ENCODE peak calls at places on chromosomes 7 and 10, in six cellular contexts. One of them, this sample, is unnamed.

GRCh38 chr10:3048114-3049019 is 19.0 kb upstream of the PFKP start:
- DNase-seq in esophagus squamous epithelium: no peak
- DNase-seq in astrocyte: peak; percentile 50
- DNase-seq in ovary: no peak
- DNase-seq in tibial nerve: no peak
- DNase-seq in tibial artery: peak; percentile 90
- DNase-seq in this sample: peak; percentile 79

GRCh38 chr7:19404912-19405329 is 259.7 kb upstream of the FERD3L start:
- DNase-seq in esophagus squamous epithelium: no peak
- DNase-seq in astrocyte: peak; percentile 100
- DNase-seq in tibial nerve: no peak
- DNase-seq in ovary: no peak
- DNase-seq in tibial artery: no peak
- DNase-seq in this sample: no peak

GRCh38 chr10:34739915-34740314 is 75.2 kb downstream of the PARD3 start:
- DNase-seq in ovary: peak; percentile 76
- DNase-seq in tibial nerve: no peak
- DNase-seq in tibial artery: no peak
- DNase-seq in esophagus squamous epithelium: no peak
- DNase-seq in astrocyte: peak; percentile 91
- DNase-seq in this sample: no peak

GRCh38 chr10:37765216-37765615 is 92.2 kb downstream of the ZNF248 start:
- DNase-seq in tibial nerve: no peak
- DNase-seq in astrocyte: no peak
- DNase-seq in ovary: no peak
- DNase-seq in tibial artery: no peak
- DNase-seq in esophagus squamous epithelium: no peak
- DNase-seq in this sample: no peak

GRCh38 chr7:27933691-27934565 is 194.0 kb downstream of the TAX1BP1 start:
- DNase-seq in esophagus squamous epithelium: no peak
- DNase-seq in tibial artery: no peak
- DNase-seq in ovary: no peak
- DNase-seq in tibial nerve: no peak
- DNase-seq in astrocyte: peak; percentile 36
- DNase-seq in this sample: no peak

GRCh38 chr10:46550076-46550790 is 6.2 kb downstream of the GPRIN2 start:
- DNase-seq in astrocyte: no peak
- DNase-seq in tibial artery: peak; percentile 70
- DNase-seq in tibial nerve: peak; percentile 13
- DNase-seq in ovary: peak; percentile 19
- DNase-seq in esophagus squamous epithelium: no peak
- DNase-seq in this sample: peak; percentile 8

GRCh38 chr10:79079490-79080355 is 11.0 kb downstream of the ZMIZ1 start:
- DNase-seq in esophagus squamous epithelium: no peak
- DNase-seq in ovary: peak; percentile 58
- DNase-seq in tibial artery: peak; percentile 77
- DNase-seq in astrocyte: peak; percentile 68
- DNase-seq in tibial nerve: no peak
- DNase-seq in this sample: no peak

GRCh38 chr7:47444376-47445098 is 137.4 kb downstream of the TNS3 start:
- DNase-seq in astrocyte: no peak
- DNase-seq in esophagus squamous epithelium: no peak
- DNase-seq in tibial artery: peak; percentile 66
- DNase-seq in tibial nerve: no peak
- DNase-seq in ovary: no peak
- DNase-seq in this sample: no peak

GRCh38 chr7:71612892-71613291 is 480.9 kb downstream of the GALNT17 start:
- DNase-seq in esophagus squamous epithelium: no peak
- DNase-seq in tibial artery: no peak
- DNase-seq in ovary: peak; percentile 50
- DNase-seq in tibial nerve: no peak
- DNase-seq in astrocyte: no peak
- DNase-seq in this sample: no peak

GRCh38 chr10:76281704-76282103 is 850.3 kb downstream of the LRMDA start:
- DNase-seq in ovary: no peak
- DNase-seq in tibial nerve: no peak
- DNase-seq in esophagus squamous epithelium: no peak
- DNase-seq in astrocyte: no peak
- DNase-seq in tibial artery: no peak
- DNase-seq in this sample: no peak

GRCh38 chr7:40918701-40919271 is 784.0 kb downstream of the SUGCT start:
- DNase-seq in tibial nerve: no peak
- DNase-seq in ovary: no peak
- DNase-seq in astrocyte: peak; percentile 96
- DNase-seq in tibial artery: no peak
- DNase-seq in esophagus squamous epithelium: no peak
- DNase-seq in this sample: no peak

GRCh38 chr7:79982151-79982770 is 152.4 kb upstream of the GNAI1 start:
- DNase-seq in esophagus squamous epithelium: no peak
- DNase-seq in tibial nerve: no peak
- DNase-seq in astrocyte: peak; percentile 57
- DNase-seq in ovary: no peak
- DNase-seq in tibial artery: no peak
- DNase-seq in this sample: no peak

GRCh38 chr10:102627446-102628293 is 16.6 kb upstream of the TRIM8 start:
- DNase-seq in esophagus squamous epithelium: no peak
- DNase-seq in tibial nerve: no peak
- DNase-seq in astrocyte: peak; percentile 57
- DNase-seq in ovary: peak; percentile 66
- DNase-seq in tibial artery: peak; percentile 80
- DNase-seq in this sample: no peak

GRCh38 chr7:32670105-32670504 is 174.8 kb downstream of the AVL9 start:
- DNase-seq in esophagus squamous epithelium: no peak
- DNase-seq in tibial artery: no peak
- DNase-seq in tibial nerve: no peak
- DNase-seq in astrocyte: peak; percentile 67
- DNase-seq in ovary: no peak
- DNase-seq in this sample: no peak

GRCh38 chr10:110456523-110457091 is 41.1 kb upstream of the DUSP5 start:
- DNase-seq in astrocyte: peak; percentile 42
- DNase-seq in tibial artery: no peak
- DNase-seq in ovary: no peak
- DNase-seq in esophagus squamous epithelium: no peak
- DNase-seq in tibial nerve: no peak
- DNase-seq in this sample: no peak

GRCh38 chr10:121617176-121617575 is 18.9 kb upstream of the FGFR2 start:
- DNase-seq in esophagus squamous epithelium: no peak
- DNase-seq in tibial nerve: no peak
- DNase-seq in tibial artery: no peak
- DNase-seq in astrocyte: no peak
- DNase-seq in ovary: no peak
- DNase-seq in this sample: no peak

GRCh38 chr10:75211007-75211735 is 575 bp downstream of the VDAC2 start:
- DNase-seq in tibial nerve: no peak
- DNase-seq in astrocyte: peak; percentile 60
- DNase-seq in tibial artery: no peak
- DNase-seq in ovary: no peak
- DNase-seq in esophagus squamous epithelium: no peak
- DNase-seq in this sample: no peak

GRCh38 chr10:86165666-86166065 is 200.9 kb downstream of the GRID1 start:
- DNase-seq in esophagus squamous epithelium: no peak
- DNase-seq in tibial artery: peak; percentile 37
- DNase-seq in tibial nerve: no peak
- DNase-seq in astrocyte: no peak
- DNase-seq in ovary: no peak
- DNase-seq in this sample: peak; percentile 47

GRCh38 chr10:18607503-18607902 is 43.9 kb downstream of the NSUN6 start:
- DNase-seq in tibial nerve: no peak
- DNase-seq in ovary: peak; percentile 35
- DNase-seq in astrocyte: peak; percentile 85
- DNase-seq in esophagus squamous epithelium: no peak
- DNase-seq in tibial artery: no peak
- DNase-seq in this sample: no peak

GRCh38 chr10:107701947-107702346 is 537.4 kb upstream of the SORCS1 start:
- DNase-seq in tibial nerve: no peak
- DNase-seq in tibial artery: no peak
- DNase-seq in astrocyte: no peak
- DNase-seq in ovary: no peak
- DNase-seq in esophagus squamous epithelium: no peak
- DNase-seq in this sample: no peak

GRCh38 chr10:102652170-102652926 is 8.1 kb downstream of the TRIM8 start:
- DNase-seq in esophagus squamous epithelium: no peak
- DNase-seq in tibial nerve: no peak
- DNase-seq in tibial artery: no peak
- DNase-seq in astrocyte: no peak
- DNase-seq in ovary: no peak
- DNase-seq in this sample: no peak

GRCh38 chr7:90621892-90622182 is 25.7 kb downstream of the CDK14 start:
- DNase-seq in tibial artery: no peak
- DNase-seq in astrocyte: no peak
- DNase-seq in tibial nerve: no peak
- DNase-seq in ovary: no peak
- DNase-seq in esophagus squamous epithelium: no peak
- DNase-seq in this sample: no peak

GRCh38 chr7:90622670-90623069 is 26.5 kb downstream of the CDK14 start:
- DNase-seq in tibial nerve: no peak
- DNase-seq in tibial artery: no peak
- DNase-seq in astrocyte: no peak
- DNase-seq in esophagus squamous epithelium: no peak
- DNase-seq in ovary: no peak
- DNase-seq in this sample: no peak

GRCh38 chr7:90624128-90624980 is 28.2 kb downstream of the CDK14 start:
- DNase-seq in tibial nerve: no peak
- DNase-seq in ovary: no peak
- DNase-seq in astrocyte: no peak
- DNase-seq in tibial artery: no peak
- DNase-seq in esophagus squamous epithelium: no peak
- DNase-seq in this sample: no peak

GRCh38 chr7:90618880-90619279 is 22.8 kb downstream of the CDK14 start:
- DNase-seq in ovary: no peak
- DNase-seq in astrocyte: no peak
- DNase-seq in esophagus squamous epithelium: no peak
- DNase-seq in tibial artery: no peak
- DNase-seq in tibial nerve: no peak
- DNase-seq in this sample: no peak

DNA sequence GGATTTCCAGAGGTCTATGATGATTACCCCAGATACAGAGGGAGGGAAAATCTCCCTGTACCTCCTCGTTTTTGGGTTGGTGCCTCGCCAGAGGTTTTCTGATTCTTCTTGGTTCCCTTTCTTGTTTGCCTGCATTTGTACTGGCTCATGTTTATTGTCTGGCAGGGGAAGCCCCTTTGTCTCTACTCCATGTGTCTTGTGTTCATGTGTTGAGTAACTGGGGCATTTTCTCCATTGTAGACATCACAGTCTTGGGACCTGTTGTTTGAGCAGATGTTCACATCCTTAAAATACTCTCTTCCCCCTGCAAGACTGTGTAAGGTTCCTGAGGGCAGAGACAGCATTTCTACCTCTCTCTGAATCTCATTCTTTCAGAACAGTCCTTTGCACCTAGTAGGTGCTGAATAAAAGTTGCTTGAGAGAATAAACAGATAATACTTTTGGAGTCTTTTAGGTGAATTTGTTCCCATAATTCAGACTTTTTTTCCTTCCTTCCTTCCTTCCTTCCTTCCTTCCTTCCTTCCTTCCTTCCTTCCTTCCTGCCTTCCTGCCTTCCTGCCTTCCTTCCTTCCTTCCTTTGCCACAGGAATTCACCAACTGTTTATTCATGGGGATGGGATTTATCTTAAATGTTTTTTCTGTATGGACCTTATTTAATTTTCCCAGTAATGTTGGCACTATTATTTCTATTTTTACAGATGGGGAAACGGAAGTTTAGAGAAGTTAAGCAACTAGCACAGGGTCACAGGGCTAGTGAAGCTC is 25.2 kb downstream of the CDK14 start:
- DNase-seq in astrocyte: no peak
- DNase-seq in esophagus squamous epithelium: no peak
- DNase-seq in ovary: no peak
- DNase-seq in tibial artery: no peak
- DNase-seq in tibial nerve: no peak
- DNase-seq in this sample: no peak
- H3K4me1 ChIP-seq in astrocyte: peaks cover 32% of the 10 kb centered on the region
- H3K4me1 ChIP-seq in esophagus squamous epithelium: peaks cover 5% of the 10 kb centered on the region
- H3K4me1 ChIP-seq in ovary: peaks cover 16% of the 10 kb centered on the region
- H3K4me1 ChIP-seq in tibial artery: peaks cover 34% of the 10 kb centered on the region
- H3K4me1 ChIP-seq in tibial nerve: peaks cover 40% of the 10 kb centered on the region
- H3K4me1 ChIP-seq in this sample: no peaks in the 10 kb centered on the region

DNA sequence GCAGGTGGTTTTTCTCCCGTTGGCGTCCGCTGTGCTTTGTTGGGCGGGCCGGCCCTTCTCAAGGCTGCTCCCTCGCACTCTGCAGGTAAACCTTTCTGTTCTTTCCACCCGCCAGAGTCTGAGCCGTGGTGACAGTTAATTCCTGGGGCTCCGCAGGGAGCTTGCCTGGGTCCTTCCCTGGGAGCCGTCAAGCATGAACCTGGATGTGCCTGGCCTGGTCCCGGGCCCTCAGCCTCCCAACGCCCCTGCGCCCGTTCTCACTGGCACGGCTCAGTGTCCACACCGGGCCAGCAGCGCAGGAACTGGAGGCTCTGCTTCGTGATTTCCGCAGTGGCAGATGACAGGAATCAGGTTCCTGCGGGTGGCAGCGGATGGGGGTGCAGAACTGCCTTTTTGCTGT is 10.9 kb upstream of the NKX6-2 start:
- DNase-seq in astrocyte: no peak
- DNase-seq in tibial artery: no peak
- DNase-seq in tibial nerve: no peak
- DNase-seq in esophagus squamous epithelium: no peak
- DNase-seq in ovary: no peak
- DNase-seq in this sample: no peak
- H3K4me1 ChIP-seq in astrocyte: no peaks in the 10 kb centered on the region
- H3K4me1 ChIP-seq in tibial artery: no peaks in the 10 kb centered on the region
- H3K4me1 ChIP-seq in tibial nerve: no peaks in the 10 kb centered on the region
- H3K4me1 ChIP-seq in esophagus squamous epithelium: no peaks in the 10 kb centered on the region
- H3K4me1 ChIP-seq in ovary: no peaks in the 10 kb centered on the region
- H3K4me1 ChIP-seq in this sample: no peaks in the 10 kb centered on the region

DNA sequence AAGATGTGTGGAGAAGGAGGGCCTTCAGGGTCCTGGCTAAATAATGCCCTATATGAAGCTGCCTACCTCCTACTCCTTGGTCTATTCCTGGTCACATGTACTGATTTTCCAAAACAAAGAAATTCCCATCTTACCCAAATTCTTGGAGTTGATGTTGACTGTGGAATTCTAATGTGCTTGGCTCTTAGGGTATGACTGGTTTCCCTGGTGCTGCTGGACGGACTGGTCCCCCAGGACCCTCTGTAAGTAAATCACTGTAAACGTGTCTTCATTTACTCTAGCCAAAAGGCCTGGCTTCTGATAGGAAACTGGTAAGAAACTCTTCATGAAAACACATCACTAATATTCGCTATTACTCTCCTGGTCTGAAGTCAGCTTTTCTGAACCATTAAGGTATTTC is 27.0 kb downstream of the COL1A2 start:
- DNase-seq in tibial artery: no peak
- DNase-seq in astrocyte: no peak
- DNase-seq in tibial nerve: no peak
- DNase-seq in ovary: no peak
- DNase-seq in esophagus squamous epithelium: no peak
- DNase-seq in this sample: no peak
- H3K4me1 ChIP-seq in tibial artery: no peaks in the 10 kb centered on the region
- H3K4me1 ChIP-seq in astrocyte: peaks cover 36% of the 10 kb centered on the region
- H3K4me1 ChIP-seq in tibial nerve: peaks cover 26% of the 10 kb centered on the region
- H3K4me1 ChIP-seq in ovary: peaks cover 1% of the 10 kb centered on the region
- H3K4me1 ChIP-seq in esophagus squamous epithelium: no peaks in the 10 kb centered on the region
- H3K4me1 ChIP-seq in this sample: peaks cover 5% of the 10 kb centered on the region

DNA sequence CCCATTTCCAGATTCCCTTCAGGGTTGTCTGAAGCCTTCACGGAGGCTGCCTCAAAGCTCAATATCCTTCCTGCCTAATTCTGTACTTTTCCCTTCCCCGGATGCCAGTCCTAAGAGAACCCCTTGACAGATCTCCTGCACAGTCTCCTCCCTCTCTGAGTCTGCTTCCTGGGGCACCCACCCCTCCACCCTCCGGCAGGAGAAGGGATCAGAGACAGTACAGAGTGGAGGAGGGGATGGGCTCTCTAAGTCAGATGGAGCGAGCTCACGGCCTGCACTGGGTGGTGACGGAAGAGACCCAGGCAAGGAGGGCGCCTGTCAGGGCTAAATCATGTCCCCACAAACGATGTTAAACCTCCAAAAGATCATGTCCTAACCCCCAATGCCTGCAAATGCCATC is 48.0 kb upstream of the CARD11 start:
- DNase-seq in esophagus squamous epithelium: no peak
- DNase-seq in tibial artery: no peak
- DNase-seq in ovary: no peak
- DNase-seq in tibial nerve: no peak
- DNase-seq in astrocyte: no peak
- DNase-seq in this sample: no peak
- H3K4me1 ChIP-seq in esophagus squamous epithelium: no peaks in the 10 kb centered on the region
- H3K4me1 ChIP-seq in tibial artery: peaks cover 5% of the 10 kb centered on the region
- H3K4me1 ChIP-seq in ovary: no peaks in the 10 kb centered on the region
- H3K4me1 ChIP-seq in tibial nerve: no peaks in the 10 kb centered on the region
- H3K4me1 ChIP-seq in astrocyte: peaks cover 4% of the 10 kb centered on the region
- H3K4me1 ChIP-seq in this sample: no peaks in the 10 kb centered on the region

This sample was measured in ascending aorta.